ENCODE peak calls at places on chromosomes 6 and 20, in seven cellular contexts. K is H1, X is sigmoid colon, Z is endothelial cell of umbilical vein, I is GM23338, D is GM12878, B is breast epithelium. W is an unnamed sample.

GRCh38 chr6:12613819-12614218 is 102.7 kb upstream of the PHACTR1 start:
- DNase-seq in K (no peak), X (no peak), Z (no peak), I (no peak), D (no peak), B (no peak), W (no peak)

GRCh38 chr20:32240220-32240619 is 32.5 kb downstream of the POFUT1 start:
- DNase-seq in K (no peak), X (no peak), Z (no peak), I (peak), D (no peak), B (no peak), W (no peak)

GRCh38 chr6:170473226-170473789 is 79.8 kb downstream of the PSMB1 start:
- DNase-seq in K (no peak), X (no peak), Z (no peak), I (no peak), D (no peak), B (no peak), W (no peak)

GRCh38 chr6:97697450-97697849 is 414.4 kb upstream of the MMS22L start:
- DNase-seq in K (no peak), X (no peak), Z (no peak), I (no peak), D (no peak), B (no peak), W (no peak)

GRCh38 chr6:46410330-46410953 is 80.8 kb downstream of the RCAN2 start:
- DNase-seq in K (no peak), X (no peak), Z (peak), I (peak), D (peak), B (no peak), W (no peak)

GRCh38 chr6:22613695-22614094 is 44.3 kb downstream of the HDGFL1 start:
- DNase-seq in K (no peak), X (no peak), Z (peak), I (no peak), D (no peak), B (no peak), W (no peak)

GRCh38 chr6:114342086-114342825 is 567 bp downstream of the HS3ST5 start:
- DNase-seq in K (no peak), X (no peak), Z (no peak), I (peak), D (no peak), B (no peak), W (no peak)

GRCh38 chr6:47473791-47474351 is 3.7 kb upstream of the CD2AP start:
- DNase-seq in K (no peak), X (no peak), Z (peak), I (no peak), D (no peak), B (no peak), W (no peak)

GRCh38 chr20:58696411-58696961 is 3.9 kb downstream of the NPEPL1 start:
- DNase-seq in K (no peak), X (peak), Z (no peak), I (no peak), D (no peak), B (no peak), W (no peak)

GRCh38 chr6:37110455-37111155 is 59.3 kb upstream of the PIM1 start:
- DNase-seq in K (no peak), X (no peak), Z (no peak), I (no peak), D (peak), B (no peak), W (no peak)

GRCh38 chr6:135535989-135536414 is 38.5 kb upstream of the AHI1 start:
- DNase-seq in K (no peak), X (no peak), Z (peak), I (peak), D (peak), B (no peak), W (no peak)

GRCh38 chr20:43583982-43584432 is 6.7 kb upstream of the IFT52 start:
- DNase-seq in K (no peak), X (no peak), Z (no peak), I (no peak), D (no peak), B (no peak), W (no peak)

GRCh38 chr6:32692019-32692418 is 25.6 kb upstream of the HLA-DQB1 start:
- DNase-seq in K (peak), X (no peak), Z (peak), I (peak), D (peak), B (no peak), W (no peak)

GRCh38 chr6:5302995-5303622 is 41.8 kb downstream of the FARS2 start:
- DNase-seq in K (no peak), X (no peak), Z (peak), I (peak), D (peak), B (peak), W (no peak)

GRCh38 chr6:108383967-108384366 is 89.1 kb downstream of the AFG1L start:
- DNase-seq in K (no peak), X (no peak), Z (peak), I (no peak), D (no peak), B (no peak), W (no peak)

GRCh38 chr6:139482184-139482751 is 107.8 kb upstream of the CITED2 start:
- DNase-seq in K (no peak), X (no peak), Z (peak), I (no peak), D (no peak), B (no peak), W (no peak)

GRCh38 chr20:45109634-45110033 is 5.3 kb downstream of the WFDC5 start:
- DNase-seq in K (no peak), X (no peak), Z (no peak), I (no peak), D (no peak), B (no peak), W (no peak)

GRCh38 chr6:97282238-97282725 is 734 bp downstream of the MMS22L start:
- DNase-seq in K (no peak), X (no peak), Z (peak), I (peak), D (no peak), B (no peak), W (no peak)

GRCh38 chr6:109979033-109979921 is 1.2 kb downstream of the GPR6 start:
- DNase-seq in K (no peak), X (no peak), Z (no peak), I (peak), D (no peak), B (no peak), W (no peak)

GRCh38 chr6:151765444-151765886 is 42.0 kb upstream of the ESR1 start:
- DNase-seq in K (no peak), X (no peak), Z (peak), I (peak), D (no peak), B (no peak), W (no peak)

GRCh38 chr6:146312606-146313005 is 231.0 kb upstream of the RAB32 start:
- DNase-seq in K (no peak), X (no peak), Z (no peak), I (no peak), D (no peak), B (no peak), W (no peak)

GRCh38 chr6:52640170-52640569 is 30.7 kb upstream of the TMEM14A start:
- DNase-seq in K (no peak), X (no peak), Z (no peak), I (no peak), D (no peak), B (no peak), W (no peak)

GRCh38 chr20:54293526-54293925 is 85.6 kb downstream of the PFDN4 start:
- DNase-seq in K (no peak), X (no peak), Z (peak), I (no peak), D (no peak), B (no peak), W (no peak)

GRCh38 chr20:18252597-18253451 is 35.5 kb upstream of the ZNF133 start:
- DNase-seq in K (no peak), X (no peak), Z (no peak), I (no peak), D (no peak), B (no peak), W (no peak)

GRCh38 chr6:69861986-69862385 is 4.4 kb upstream of the COL19A1 start:
- DNase-seq in K (no peak), X (no peak), Z (no peak), I (peak), D (no peak), B (no peak), W (no peak)

GRCh38 chr6:3734023-3734422 is 17.5 kb downstream of the PXDC1 start:
- DNase-seq in K (no peak), X (no peak), Z (no peak), I (no peak), D (no peak), B (no peak), W (no peak)

GRCh38 chr20:57654363-57654997 is 34.3 kb upstream of the ZBP1 start:
- DNase-seq in K (peak), X (peak), Z (peak), I (peak), D (no peak), B (peak), W (no peak)

GRCh38 chr20:37007898-37008649 is 56.6 kb upstream of the SAMHD1 start:
- DNase-seq in K (no peak), X (no peak), Z (peak), I (no peak), D (no peak), B (no peak), W (no peak)

GRCh38 chr20:32018269-32019155 is 8.3 kb downstream of the CCM2L start:
- DNase-seq in K (peak), X (no peak), Z (peak), I (peak), D (no peak), B (peak), W (no peak)

GRCh38 chr20:4925842-4926530 is 75.3 kb downstream of the SLC23A2 start:
- DNase-seq in K (no peak), X (peak), Z (peak), I (no peak), D (no peak), B (no peak), W (no peak)

DNA sequence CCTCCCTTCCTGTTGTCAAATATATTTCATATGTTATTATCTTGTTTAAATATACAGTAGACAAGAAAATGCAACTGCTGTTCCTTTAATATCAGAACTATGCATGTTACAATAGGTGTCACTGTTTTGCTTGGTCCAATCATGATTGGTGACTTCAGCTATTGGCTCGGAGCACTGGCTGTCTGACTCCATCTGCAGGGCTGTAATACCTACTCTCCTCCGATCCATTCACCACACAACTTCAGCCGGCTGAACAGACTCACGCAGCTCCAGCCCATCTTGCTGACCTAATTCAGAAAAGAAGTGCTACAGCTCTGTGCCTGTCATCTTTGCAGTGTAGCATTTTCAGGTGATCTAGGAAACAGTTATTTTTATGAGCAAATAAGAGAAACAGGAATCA is at the start of gene BTBD3:
- DNase-seq in K (no peak), X (peak), Z (peak), I (no peak), D (no peak), B (no peak), W (no peak)
- H3K4me3 ChIP-seq in K (no peak), X (peak), Z (peak), I (no peak), D (no peak), B (peak), W (peak)

DNA sequence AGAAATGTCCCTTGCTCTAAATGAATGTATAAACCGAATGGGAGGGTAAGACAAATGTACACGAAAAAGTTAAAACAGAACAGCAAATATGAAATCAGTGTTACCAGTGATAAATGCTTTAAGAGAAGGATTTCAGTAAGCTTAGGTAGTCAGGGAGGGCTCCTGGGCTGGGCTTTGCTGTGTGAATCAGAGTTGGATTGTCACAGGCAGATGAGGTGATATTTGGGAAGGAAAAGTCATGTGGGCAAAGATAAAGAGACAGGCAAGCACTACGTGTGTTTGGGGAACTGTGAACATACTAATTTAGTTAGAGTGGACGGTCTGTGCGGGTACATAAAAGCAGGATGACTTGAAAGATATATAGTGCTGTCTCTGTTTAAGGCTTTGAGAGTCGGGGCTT is 114.8 kb downstream of the CRYBG1 start:
- DNase-seq in K (no peak), X (no peak), Z (no peak), I (no peak), D (no peak), B (no peak), W (no peak)
- TF ChIP-seq POLR2AphosphoS5 in K (no peak), X (no peak), Z (no peak), I (no peak), D (no peak), B (no peak), W (no peak)

GRCh38 chr6:15304337-15305078 is 58.6 kb downstream of the JARID2 start:
- DNase-seq in K (no peak), X (no peak), Z (no peak), I (no peak), D (no peak), B (no peak), W (no peak)
- H3K4me3 ChIP-seq in K (no peak), X (no peak), Z (no peak), I (no peak), D (peak), B (no peak), W (no peak)

GRCh38 chr6:154938245-154938583 is 56.9 kb upstream of the TIAM2 start:
- DNase-seq in K (no peak), X (no peak), Z (no peak), I (no peak), D (no peak), B (no peak), W (no peak)
- TF ChIP-seq POLR2AphosphoS5 in K (no peak), X (no peak), Z (no peak), I (no peak), D (no peak), B (no peak), W (no peak)

GRCh38 chr20:62181808-62182207 is 1.0 kb upstream of the MTG2 start:
- DNase-seq in K (no peak), X (no peak), Z (no peak), I (no peak), D (no peak), B (no peak), W (no peak)
- H3K4me3 ChIP-seq in K (peak), X (peak), Z (no peak), I (peak), D (peak), B (no peak), W (no peak)

GRCh38 chr20:25205277-25206062 is 10.0 kb downstream of the ENTPD6 start:
- DNase-seq in K (no peak), X (no peak), Z (no peak), I (no peak), D (no peak), B (no peak), W (peak)
- TF ChIP-seq POLR2AphosphoS5 in K (no peak), X (no peak), Z (no peak), I (no peak), D (no peak), B (no peak), W (no peak)

DNA sequence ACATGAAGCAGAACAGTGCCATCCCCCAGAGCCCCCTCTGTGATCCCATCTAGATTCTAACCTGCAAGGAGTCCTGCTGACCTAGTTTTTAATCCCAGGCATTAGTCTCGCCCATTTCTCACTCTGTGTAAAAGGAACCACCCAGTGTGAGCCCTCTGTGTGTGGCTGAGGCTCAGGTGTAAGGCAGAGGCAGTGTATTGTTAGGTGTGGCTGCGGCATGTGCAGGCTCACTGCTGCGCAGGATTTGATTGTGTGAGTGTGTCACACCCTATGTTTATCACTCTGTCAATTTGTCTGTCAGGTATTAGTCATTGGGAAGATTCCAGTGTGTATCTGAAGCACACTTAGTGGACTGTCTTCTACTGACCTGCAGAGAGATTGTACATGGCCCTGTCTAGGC is 13.7 kb upstream of the CST8 start:
- DNase-seq in K (no peak), X (no peak), Z (no peak), I (no peak), D (no peak), B (no peak), W (no peak)
- H3K4me3 ChIP-seq in K (no peak), X (no peak), Z (no peak), I (no peak), D (no peak), B (no peak), W (no peak)

W was measured in vagina.